ENCODE peak calls at places on chromosomes 13 and 19, in four cellular contexts. W is H1, O is HepG2, Z is K562. M is an unnamed sample.

GRCh38 chr13:113928701-113929627 is 44.9 kb downstream of the C13orf46 start:
- DNase-seq in W (no peak), O (no peak), Z (no peak), M (no peak)

GRCh38 chr19:28700176-28700575 is 512.8 kb downstream of the UQCRFS1 start:
- DNase-seq in W (no peak), O (no peak), Z (no peak), M (no peak)

GRCh38 chr19:49432141-49433073 is 7.2 kb downstream of the GFY start:
- DNase-seq in W (peak; percentile 78), O (no peak), Z (no peak), M (no peak)

GRCh38 chr19:40433391-40434216 is 7.8 kb upstream of the SERTAD1 start:
- DNase-seq in W (peak; percentile 86), O (peak; percentile 78), Z (peak; percentile 93), M (no peak)

GRCh38 chr19:17243340-17243853 is 2.3 kb downstream of the NR2F6 start:
- DNase-seq in W (no peak), O (peak; percentile 43), Z (no peak), M (no peak)

GRCh38 chr13:113599396-113599795 is 14.8 kb downstream of the TFDP1 start:
- DNase-seq in W (no peak), O (no peak), Z (no peak), M (no peak)

GRCh38 chr19:45444318-45445041 is 20.8 kb upstream of the ERCC1 start:
- DNase-seq in W (peak; percentile 96), O (peak; percentile 80), Z (peak; percentile 88), M (no peak)

GRCh38 chr19:35249146-35249847 is 495 bp downstream of the LSR start:
- DNase-seq in W (no peak), O (no peak), Z (peak; percentile 68), M (no peak)

GRCh38 chr19:643736-644135 is 4.1 kb downstream of the FGF22 start:
- DNase-seq in W (no peak), O (no peak), Z (no peak), M (no peak)

GRCh38 chr13:61913183-61913582 is 497.5 kb upstream of the PCDH20 start:
- DNase-seq in W (no peak), O (no peak), Z (no peak), M (no peak)

GRCh38 chr13:104450006-104450405 is 1383.8 kb upstream of the SLC10A2 start:
- DNase-seq in W (no peak), O (no peak), Z (no peak), M (no peak)

GRCh38 chr19:3132971-3133792 is 2.7 kb upstream of the GNA15 start:
- DNase-seq in W (no peak), O (no peak), Z (peak; percentile 74), M (peak; percentile 85)

GRCh38 chr19:56566904-56567273 is 379 bp upstream of the ZNF470 start:
- DNase-seq in W (no peak), O (no peak), Z (no peak), M (no peak)

GRCh38 chr19:58544591-58545285 is 874 bp downstream of the TRIM28 start:
- DNase-seq in W (no peak), O (no peak), Z (peak; percentile 88), M (no peak)

GRCh38 chr19:52901842-52902241 is 4.4 kb upstream of the ZNF320 start:
- DNase-seq in W (no peak), O (peak; percentile 14), Z (no peak), M (no peak)

GRCh38 chr19:19460761-19461265 is 54.5 kb downstream of the TSSK6 start:
- DNase-seq in W (no peak), O (no peak), Z (no peak), M (no peak)

GRCh38 chr19:4380254-4380727 is 20.1 kb downstream of the SH3GL1 start:
- DNase-seq in W (no peak), O (no peak), Z (no peak), M (no peak)

GRCh38 chr13:49220035-49220855 is at the start of gene MLNR:
- DNase-seq in W (peak; percentile 81), O (peak; percentile 39), Z (peak; percentile 42), M (no peak)

GRCh38 chr19:44745386-44745831 is 3.1 kb upstream of the BCL3 start:
- DNase-seq in W (no peak), O (no peak), Z (peak; percentile 46), M (no peak)

GRCh38 chr13:57003682-57004081 is 137.0 kb upstream of the PRR20A start:
- DNase-seq in W (no peak), O (no peak), Z (no peak), M (no peak)

GRCh38 chr13:97223711-97224461 is 1.8 kb downstream of the MBNL2 start:
- DNase-seq in W (peak; percentile 52), O (peak; percentile 64), Z (peak; percentile 35), M (no peak)

GRCh38 chr13:113588394-113589111 is 4.0 kb downstream of the TFDP1 start:
- DNase-seq in W (peak; percentile 30), O (no peak), Z (no peak), M (no peak)

GRCh38 chr19:40090256-40091204 is at the start of gene ZNF780A:
- DNase-seq in W (peak; percentile 88), O (peak; percentile 82), Z (peak; percentile 81), M (peak; percentile 48)

GRCh38 chr13:33642374-33643065 is 175.4 kb upstream of the RFC3 start:
- DNase-seq in W (no peak), O (peak; percentile 99), Z (no peak), M (no peak)

GRCh38 chr13:84263354-84264069 is 381.2 kb upstream of the SLITRK1 start:
- DNase-seq in W (no peak), O (no peak), Z (no peak), M (peak; percentile 3)

GRCh38 chr19:54426291-54426918 is 11.1 kb downstream of the TTYH1 start:
- DNase-seq in W (no peak), O (no peak), Z (peak; percentile 5), M (no peak)

GRCh38 chr13:49669735-49670309 is 21.5 kb downstream of the EBPL start:
- DNase-seq in W (peak; percentile 57), O (peak; percentile 60), Z (peak; percentile 49), M (no peak)

GRCh38 chr19:30341646-30342201 is 30.5 kb upstream of the ZNF536 start:
- DNase-seq in W (no peak), O (no peak), Z (no peak), M (no peak)

GRCh38 chr19:16824658-16825311 is 4.4 kb upstream of the SIN3B start:
- DNase-seq in W (no peak), O (no peak), Z (no peak), M (no peak)

GRCh38 chr19:49514151-49514550 is 1.7 kb downstream of the FCGRT start:
- DNase-seq in W (no peak), O (no peak), Z (no peak), M (no peak)

GRCh38 chr19:6481541-6482342 is at the start of gene DENND1C:
- DNase-seq in W (peak; percentile 65), O (peak; percentile 47), Z (peak; percentile 76), M (peak; percentile 45)

GRCh38 chr19:16795731-16796130 is 33.5 kb upstream of the SIN3B start:
- DNase-seq in W (no peak), O (no peak), Z (no peak), M (no peak)

GRCh38 chr19:30227661-30228112 is 144.5 kb upstream of the ZNF536 start:
- DNase-seq in W (peak; percentile 87), O (peak; percentile 17), Z (peak; percentile 50), M (no peak)

GRCh38 chr19:15815306-15815705 is at the start of gene OR10H1:
- DNase-seq in W (no peak), O (no peak), Z (no peak), M (no peak)

GRCh38 chr19:4713384-4713951 is 10.2 kb downstream of the DPP9 start:
- DNase-seq in W (no peak), O (no peak), Z (no peak), M (no peak)

DNA sequence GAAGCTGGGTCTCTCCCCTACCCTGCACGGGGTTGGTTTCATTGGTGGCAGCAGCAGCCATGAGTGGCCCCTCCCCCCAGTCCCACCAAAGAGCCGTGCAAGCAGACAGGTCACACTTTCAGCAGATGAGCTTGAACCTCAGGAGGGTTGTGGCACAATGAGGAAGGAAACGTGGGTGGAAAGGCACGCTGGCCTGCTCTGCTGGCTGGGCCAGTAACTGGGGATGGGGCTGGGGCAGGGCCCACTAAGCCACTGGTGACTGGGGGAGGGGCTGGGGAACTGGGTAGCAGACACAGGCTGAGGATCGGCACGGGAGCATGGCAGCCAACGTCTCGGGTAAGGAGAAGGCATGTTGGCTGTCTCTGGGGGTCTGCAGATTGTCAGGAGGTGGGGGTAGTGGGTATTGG is at the start of gene P2RY11:
- DNase-seq in W (no peak), O (no peak), Z (peak; percentile 11), M (peak; percentile 75)
- TF ChIP-seq BRCA1 in W (no peak), O (no peak), Z (no peak), M (no peak)

DNA sequence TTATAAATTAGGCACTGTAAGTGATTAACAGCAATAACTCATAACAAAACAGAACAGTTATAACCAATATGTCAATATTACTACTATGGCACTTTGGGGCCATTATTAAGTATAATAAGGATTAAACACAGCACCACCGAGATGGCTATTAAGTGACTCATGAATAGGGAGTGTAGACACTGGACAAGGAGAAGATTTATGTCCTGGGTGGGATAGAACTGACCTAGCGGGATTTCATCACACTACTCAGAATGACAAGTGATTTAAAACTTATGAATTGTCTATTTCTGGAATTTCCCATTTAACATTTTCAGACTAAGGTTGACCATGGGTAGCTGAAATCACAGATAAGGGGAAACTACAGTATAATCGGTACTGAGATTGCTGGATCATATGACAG is 79.0 kb upstream of the SLC7A1 start:
- DNase-seq in W (no peak), O (no peak), Z (no peak), M (no peak)
- TF ChIP-seq BRCA1 in W (no peak), O (no peak), Z (no peak), M (no peak)

GRCh38 chr13:78589206-78589605 is 14.1 kb downstream of the POU4F1 start:
- DNase-seq in W (peak; percentile 89), O (peak; percentile 39), Z (no peak), M (no peak)
- TF ChIP-seq BRCA1 in W (no peak), O (no peak), Z (no peak), M (no peak)

GRCh38 chr13:110913322-110913721 is 1.5 kb downstream of the ANKRD10 start:
- DNase-seq in W (no peak), O (peak; percentile 28), Z (no peak), M (no peak)

GRCh38 chr13:110915057-110915873 is at the start of gene ANKRD10:
- DNase-seq in W (peak; percentile 99), O (peak; percentile 97), Z (peak; percentile 91), M (peak; percentile 82)

GRCh38 chr13:110913911-110914292 is 967 bp downstream of the ANKRD10 start:
- DNase-seq in W (no peak), O (no peak), Z (no peak), M (no peak)

GRCh38 chr13:110915874-110916670 is 1.2 kb upstream of the ANKRD10 start:
- DNase-seq in W (no peak), O (peak; percentile 49), Z (no peak), M (no peak)

DNA sequence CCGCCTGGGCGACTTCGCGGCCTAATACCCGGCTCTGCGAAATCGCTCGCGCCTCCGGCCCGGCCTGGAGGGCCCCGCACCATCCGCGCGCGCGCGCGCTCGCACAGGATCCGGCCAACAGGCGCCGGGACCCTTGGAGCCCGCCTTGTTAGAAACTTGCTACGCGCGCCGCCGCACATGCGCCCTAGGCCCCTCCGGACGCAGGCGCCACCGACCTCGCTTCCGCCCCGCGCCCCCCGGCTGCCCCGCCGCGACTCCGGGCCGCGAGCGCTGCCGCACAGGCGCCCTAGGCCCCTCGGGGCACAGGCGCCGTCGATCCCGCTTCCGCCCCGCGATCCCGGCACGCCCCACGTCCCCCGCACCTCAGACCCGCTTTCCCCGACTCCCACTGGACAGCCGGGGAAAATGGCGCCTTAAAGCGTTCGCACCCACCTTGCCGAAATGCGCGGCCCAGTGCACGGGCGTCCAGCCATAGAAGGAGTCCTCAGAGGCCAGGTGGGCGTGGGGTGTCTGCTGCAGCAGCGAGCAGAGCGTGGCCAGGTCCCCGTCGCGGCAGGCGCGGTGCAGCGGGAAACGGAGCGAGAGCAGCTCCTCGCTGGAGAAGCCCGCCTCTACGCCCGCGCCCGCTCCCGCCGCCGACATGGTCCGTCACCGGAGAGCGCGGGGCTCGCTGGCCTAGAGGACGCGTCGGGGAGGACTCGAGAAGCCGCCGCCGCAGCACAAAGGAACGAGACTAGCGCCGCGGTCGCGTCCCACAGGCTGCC is 394 bp downstream of the ANKRD10 start:
- DNase-seq in W (peak; percentile 76), O (peak; percentile 58), Z (peak; percentile 66), M (no peak)
- TF ChIP-seq BRCA1 in W (no peak), O (no peak), Z (no peak), M (no peak)

M was measured in GM12878.